ENCODE peak calls at places on chromosomes 2 and 18, in five cellular contexts. E, Q, Y, C and F are unnamed samples.

GRCh38 chr18:23448291-23448690 is 4.8 kb upstream of the RIOK3 start:
- DNase-seq in E (no peak), Y (no peak), C (no peak), Q (no peak), F (no peak)

GRCh38 chr2:174750923-174751441 is 13.3 kb downstream of the CHRNA1 start:
- DNase-seq in E (no peak), Q (no peak), Y (no peak), C (no peak), F (no peak)

GRCh38 chr2:8312861-8313768 is 368.7 kb upstream of the ID2 start:
- DNase-seq in Y (no peak), E (no peak), Q (peak; percentile 11), C (no peak), F (no peak)

GRCh38 chr2:134739879-134740301 is 21.1 kb upstream of the TMEM163 start:
- DNase-seq in E (no peak), Q (peak; percentile 4), C (peak; percentile 14), Y (no peak), F (no peak)

GRCh38 chr2:133817680-133818566 is 249.7 kb upstream of the NCKAP5 start:
- DNase-seq in E (no peak), Q (peak; percentile 99), C (no peak), Y (no peak), F (peak; percentile 96)

GRCh38 chr18:75880913-75881504 is 453.5 kb upstream of the SMIM21 start:
- DNase-seq in Y (no peak), E (no peak), Q (no peak), C (no peak), F (no peak)

GRCh38 chr18:10402876-10403559 is 51.4 kb upstream of the APCDD1 start:
- DNase-seq in Y (no peak), Q (no peak), C (no peak), E (no peak), F (no peak)

GRCh38 chr2:112010751-112011150 is 44.3 kb upstream of the TMEM87B start:
- DNase-seq in Q (no peak), C (no peak), E (no peak), Y (no peak), F (no peak)

GRCh38 chr2:239832995-239833727 is 192.0 kb downstream of the NDUFA10 start:
- DNase-seq in Q (no peak), C (no peak), E (peak; percentile 38), Y (no peak), F (no peak)

GRCh38 chr2:10934979-10935350 is 23.2 kb downstream of the KCNF1 start:
- DNase-seq in Y (no peak), E (no peak), Q (no peak), C (no peak), F (no peak)

GRCh38 chr2:121018136-121019057 is 266.6 kb downstream of the TFCP2L1 start:
- DNase-seq in Y (peak; percentile 68), E (peak; percentile 81), C (no peak), Q (peak; percentile 34), F (peak; percentile 40)

DNA sequence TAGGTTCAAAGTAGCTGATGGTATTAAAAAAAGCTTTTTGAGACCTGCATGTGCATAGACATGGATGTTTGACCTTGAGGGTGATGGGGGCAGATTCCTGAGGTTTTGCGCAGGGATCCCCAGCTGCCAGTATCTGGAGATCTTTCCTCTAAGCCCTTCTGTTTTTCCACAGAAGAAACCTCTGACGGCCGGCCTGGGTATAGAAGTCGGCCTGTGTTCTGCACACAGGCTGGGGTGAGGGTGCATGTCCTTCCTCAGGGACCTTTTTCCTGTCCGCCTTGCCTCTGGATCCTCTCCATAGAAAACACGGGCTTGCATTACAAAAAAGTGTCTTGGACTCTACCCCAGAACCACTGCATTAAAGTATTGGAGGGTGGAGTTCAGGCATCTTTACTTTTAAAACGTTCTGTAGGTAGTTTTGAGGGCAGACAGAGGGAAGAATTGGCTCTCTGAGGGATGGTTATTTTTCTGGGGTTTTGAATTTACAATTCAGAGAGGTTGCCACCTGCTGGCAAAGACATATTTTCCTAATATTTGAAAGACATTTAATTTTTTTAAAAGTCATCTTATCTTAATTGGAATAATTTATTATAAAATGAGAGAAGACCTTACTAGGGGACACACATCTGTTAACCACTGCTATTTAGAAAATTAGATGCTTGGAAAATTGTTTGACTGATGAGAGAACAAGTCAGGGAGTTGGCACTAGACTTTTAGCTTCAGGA is 350.6 kb downstream of the DCDC2C start:
- DNase-seq in E (no peak), Q (no peak), C (peak; percentile 6), Y (no peak), F (no peak)
- TF ChIP-seq CTCF in E (no peak), Q (no peak), C (peak; percentile 17), Y (no peak), F (no peak)

GRCh38 chr2:157784169-157784822 is 91.8 kb downstream of the ACVR1 start:
- DNase-seq in E (peak; percentile 87), Q (peak; percentile 21), Y (peak; percentile 61), C (no peak), F (peak; percentile 64)
- H3K27ac ChIP-seq in E (peak overlapping the region; percentile 59), Q (no peak overlapping the region), Y (peak overlapping the region; percentile 68), C (no peak overlapping the region), F (peak overlapping the region; percentile 34)

GRCh38 chr2:64404002-64404731 is 49.8 kb upstream of the LGALSL start:
- DNase-seq in E (peak; percentile 94), Q (peak; percentile 35), Y (peak; percentile 90), C (peak; percentile 77), F (peak; percentile 22)

GRCh38 chr2:64403426-64403825 is 50.5 kb upstream of the LGALSL start:
- DNase-seq in Y (no peak), C (no peak), E (no peak), Q (no peak), F (no peak)

GRCh38 chr2:64404743-64405142 is 49.2 kb upstream of the LGALSL start:
- DNase-seq in Q (no peak), E (peak; percentile 68), C (peak; percentile 50), Y (no peak), F (no peak)

GRCh38 chr2:64401501-64401880 is 52.5 kb upstream of the LGALSL start:
- DNase-seq in Y (no peak), E (no peak), C (no peak), Q (no peak), F (no peak)

DNA sequence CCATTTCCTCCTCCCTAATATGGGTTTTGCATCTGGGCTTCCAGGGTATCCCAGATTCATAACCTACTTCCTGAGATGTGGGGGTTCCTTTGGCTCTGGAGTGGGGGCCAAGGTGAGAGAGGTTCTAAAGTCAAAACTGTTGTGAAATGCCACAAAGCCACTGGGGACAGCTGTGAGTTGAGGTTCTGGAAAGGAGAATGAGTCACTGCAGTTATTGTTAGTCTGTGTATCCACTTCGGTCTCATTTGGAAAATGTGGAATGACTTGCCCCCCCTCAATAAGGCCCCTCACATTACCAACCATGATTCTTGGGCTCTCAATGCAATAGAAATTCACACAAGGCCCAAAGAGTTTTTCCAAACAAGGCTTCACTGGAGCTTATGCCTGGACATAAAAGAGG is 51.1 kb upstream of the LGALSL start:
- DNase-seq in C (no peak), E (no peak), Y (no peak), Q (no peak), F (peak; percentile 32)
- TF ChIP-seq CTCF in C (no peak), E (no peak), Y (no peak), Q (no peak), F (peak; percentile 29)

GRCh38 chr2:46334389-46335345 is 37.5 kb downstream of the EPAS1 start:
- DNase-seq in Y (no peak), C (no peak), Q (peak; percentile 98), E (no peak), F (peak; percentile 96)

GRCh38 chr2:46336560-46336959 is 39.4 kb downstream of the EPAS1 start:
- DNase-seq in C (no peak), Q (peak; percentile 88), E (no peak), Y (no peak), F (peak; percentile 56)

GRCh38 chr2:46335404-46335965 is 38.3 kb downstream of the EPAS1 start:
- DNase-seq in C (no peak), Q (peak; percentile 88), E (peak; percentile 80), Y (no peak), F (peak; percentile 81)

GRCh38 chr2:46337208-46337994 is 40.2 kb downstream of the EPAS1 start:
- DNase-seq in Q (no peak), C (no peak), E (no peak), Y (no peak), F (no peak)

GRCh38 chr2:46335966-46336436 is 38.8 kb downstream of the EPAS1 start:
- DNase-seq in C (no peak), Y (no peak), Q (no peak), E (no peak), F (no peak)
- H3K27ac ChIP-seq in C (peak overlapping the region; percentile 94), Y (peak overlapping the region; percentile 72), Q (peak overlapping the region; percentile 87), E (peak overlapping the region; percentile 84), F (peak overlapping the region; percentile 94)

GRCh38 chr2:139359818-139360217 is 579.6 kb upstream of the NXPH2 start:
- DNase-seq in C (no peak), Q (no peak), Y (no peak), E (no peak), F (no peak)
- TF ChIP-seq CTCF in C (no peak), Q (no peak), Y (no peak), E (no peak), F (no peak)

DNA sequence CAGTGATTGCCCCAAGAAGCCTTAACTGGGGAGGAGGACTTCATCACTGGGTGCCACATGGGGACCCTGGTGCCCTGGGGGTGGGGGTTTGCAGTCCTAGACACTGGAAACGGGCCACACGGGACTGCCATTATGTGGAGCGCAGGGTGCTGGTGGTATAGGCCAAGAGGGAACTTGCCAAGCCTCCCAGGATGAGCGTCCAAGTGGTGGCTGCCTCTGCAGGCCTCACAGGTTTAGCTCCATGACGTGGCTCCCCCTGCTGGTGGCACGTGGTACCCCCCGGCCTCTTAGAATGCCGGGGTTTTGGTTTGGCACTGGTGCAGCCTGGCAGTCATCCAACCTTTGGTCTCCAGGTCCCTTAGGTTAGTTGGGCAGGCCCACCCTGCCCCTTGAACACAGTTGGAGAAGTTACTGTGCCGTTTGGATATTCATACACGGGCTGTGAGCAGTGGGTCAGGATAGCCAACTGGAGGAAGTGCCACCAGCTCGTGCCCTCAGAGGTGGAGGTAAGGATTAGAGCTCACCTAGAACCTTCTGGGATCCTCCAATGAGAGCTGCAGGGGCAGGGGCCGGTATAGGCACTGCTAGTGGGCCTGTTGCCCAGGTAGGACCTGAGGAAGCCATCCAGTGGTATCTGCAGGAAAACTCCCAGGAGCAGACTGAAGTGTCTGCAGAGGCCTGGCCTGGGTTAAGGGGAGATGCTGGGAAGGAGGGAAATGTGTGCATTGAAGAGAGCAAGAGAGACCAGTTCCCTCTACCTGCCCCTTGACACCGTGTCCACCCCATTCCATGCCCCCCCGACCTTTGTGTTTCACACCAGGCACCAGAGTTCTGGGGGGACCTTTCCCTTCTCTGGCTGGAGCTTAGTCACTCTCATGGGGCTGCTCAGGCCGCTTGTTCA is 5.7 kb downstream of the PTMA start:
- DNase-seq in Q (peak; percentile 87), Y (peak; percentile 94), C (peak; percentile 93), E (peak; percentile 93), F (peak; percentile 81)
- H3K27ac ChIP-seq in Q (peak overlapping the region; percentile 10), Y (peak overlapping the region; percentile 43), C (peak overlapping the region; percentile 93), E (peak overlapping the region; percentile 71), F (no peak overlapping the region)

GRCh38 chr2:43226955-43227829 is 786 bp upstream of the ZFP36L2 start:
- DNase-seq in Y (peak; percentile 97), C (peak; percentile 91), Q (peak; percentile 68), E (peak; percentile 99), F (peak; percentile 55)
- TF ChIP-seq CTCF in Y (peak; percentile 60), C (no peak), Q (peak; percentile 46), E (peak; percentile 40), F (no peak)

GRCh38 chr2:38516122-38516521 is 86.6 kb downstream of the HNRNPLL start:
- DNase-seq in Q (no peak), Y (no peak), C (no peak), E (no peak), F (no peak)
- H3K27ac ChIP-seq in Q (no peak overlapping the region), Y (no peak overlapping the region), C (peak overlapping the region; percentile 78), E (no peak overlapping the region), F (no peak overlapping the region)